ENCODE peak calls at places on chromosomes 12 and 14, in five cellular contexts. Z is mucosa of gallbladder, N is naive B cell, X is NCI-H1092, Q is NCI-H2227 treated with DMSO at 0.1 percent for 48 hours. E is an unnamed sample.

GRCh38 chr14:102363182-102363952 is 626 bp downstream of the TECPR2 start:
- DNase-seq in Z (peak), X (peak), N (no peak), Q (peak), E (no peak)

GRCh38 chr12:47964102-47964723 is 817 bp downstream of the TMEM106C start:
- DNase-seq in Z (no peak), N (no peak), X (no peak), Q (peak), E (no peak)

GRCh38 chr14:51534623-51535022 is 117.1 kb upstream of the FRMD6 start:
- DNase-seq in Z (peak), N (no peak), Q (peak), X (peak), E (no peak)

GRCh38 chr12:113788020-113788856 is 177.9 kb downstream of the RBM19 start:
- DNase-seq in X (no peak), Z (no peak), N (no peak), Q (no peak), E (no peak)

GRCh38 chr12:100165356-100165755 is 22.7 kb upstream of the BLTP3B start:
- DNase-seq in Q (no peak), X (no peak), N (no peak), Z (no peak), E (no peak)

GRCh38 chr12:68577949-68578348 is 32.8 kb upstream of the RAP1B start:
- DNase-seq in N (no peak), Q (no peak), Z (no peak), X (no peak), E (no peak)

GRCh38 chr14:76509291-76509690 is 133.4 kb downstream of the ESRRB start:
- DNase-seq in N (no peak), X (no peak), Z (no peak), Q (no peak), E (no peak)

GRCh38 chr14:66628646-66629045 is 120.7 kb downstream of the GPHN start:
- DNase-seq in X (no peak), Q (no peak), Z (no peak), N (no peak), E (no peak)

GRCh38 chr14:35965425-35965824 is 139.3 kb downstream of the BRMS1L start:
- DNase-seq in N (no peak), X (no peak), Z (no peak), Q (peak), E (no peak)

E was measured in NT2/D1.